ENCODE peak calls at places on chromosomes 13 and 19, in seven cellular contexts. Y is caudate nucleus, A is AG08395, S is NCI-H345, P is endodermal cell, G is HCEC 1CT, F is hippocampal formation. R is an unnamed sample.

GRCh38 chr13:113645329-113645728 is 12.7 kb downstream of the ATP4B start:
- DNase-seq in Y (no peak), S (no peak), P (no peak), G (no peak), F (no peak), A (no peak), R (no peak)

GRCh38 chr19:41861098-41861768 is 1.2 kb downstream of the RPS19 start:
- DNase-seq in A (no peak), Y (no peak), G (no peak), F (no peak), S (no peak), P (no peak), R (no peak)

GRCh38 chr19:33906578-33907335 is 110.1 kb downstream of the KCTD15 start:
- DNase-seq in F (no peak), Y (no peak), A (peak), S (no peak), P (peak), G (no peak), R (no peak)

GRCh38 chr13:110433014-110433413 is 125.9 kb downstream of the COL4A2 start:
- DNase-seq in Y (no peak), G (no peak), P (no peak), A (no peak), F (no peak), S (no peak), R (no peak)

GRCh38 chr13:32941368-32941767 is 74.9 kb upstream of the KL start:
- DNase-seq in Y (no peak), S (no peak), F (no peak), P (no peak), A (no peak), G (no peak), R (no peak)

GRCh38 chr19:3284759-3285646 is 60.5 kb downstream of the CELF5 start:
- DNase-seq in A (peak), S (peak), P (peak), F (no peak), Y (no peak), G (peak), R (no peak)

GRCh38 chr19:29798783-29799182 is 13.0 kb upstream of the CCNE1 start:
- DNase-seq in S (no peak), A (peak), F (no peak), P (no peak), G (peak), Y (no peak), R (no peak)

GRCh38 chr13:106533940-106534843 is 1.3 kb downstream of the EFNB2 start:
- DNase-seq in A (peak), F (peak), Y (no peak), G (no peak), P (peak), S (peak), R (peak)

GRCh38 chr19:16293133-16294085 is 31.2 kb upstream of the KLF2 start:
- DNase-seq in P (no peak), F (no peak), G (peak), S (no peak), Y (no peak), A (peak), R (peak)

R was measured in HS-5.